ENCODE peak calls at places on chromosome 17, in six cellular contexts. S, L, O, M, V and T are unnamed samples.

GRCh38 chr17:82658796-82659452 is 10.7 kb upstream of the WDR45B start:
- DNase-seq in S (no peak), L (no peak), O (no peak), M (no peak), V (no peak), T (no peak)

GRCh38 chr17:45342871-45343526 is 26.2 kb upstream of the MAP3K14 start:
- DNase-seq in S (no peak), L (no peak), O (peak; percentile 1), M (no peak), V (no peak), T (no peak)

GRCh38 chr17:72572604-72573491 is 452.0 kb downstream of the SOX9 start:
- DNase-seq in S (no peak), L (no peak), O (no peak), M (no peak), V (no peak), T (no peak)

GRCh38 chr17:47219621-47220475 is 10.7 kb downstream of the MYL4 start:
- DNase-seq in S (no peak), L (no peak), O (no peak), M (no peak), V (no peak), T (no peak)

GRCh38 chr17:68290955-68291835 is at the start of the genes ARSG and SLC16A6:
- DNase-seq in S (peak; percentile 96), L (peak; percentile 33), O (peak; percentile 63), M (peak; percentile 52), V (peak; percentile 52), T (peak; percentile 90)

GRCh38 chr17:9971991-9972390 is 66.9 kb upstream of the RCVRN start:
- DNase-seq in S (no peak), L (peak; percentile 77), O (peak; percentile 66), M (peak; percentile 66), V (no peak), T (no peak)

GRCh38 chr17:8235676-8236075 is 12.2 kb downstream of the CTC1 start:
- DNase-seq in S (no peak), L (no peak), O (no peak), M (no peak), V (no peak), T (no peak)

GRCh38 chr17:82678265-82678891 is 20.1 kb downstream of the RAB40B start:
- DNase-seq in S (peak; percentile 86), L (no peak), O (no peak), M (no peak), V (no peak), T (no peak)

GRCh38 chr17:55717898-55718735 is 4.5 kb downstream of the TMEM100 start:
- DNase-seq in S (peak; percentile 72), L (peak; percentile 81), O (peak; percentile 78), M (peak; percentile 82), V (peak; percentile 79), T (peak; percentile 31)

GRCh38 chr17:29782917-29783316 is 147.1 kb downstream of the SSH2 start:
- DNase-seq in S (no peak), L (no peak), O (no peak), M (no peak), V (no peak), T (no peak)

GRCh38 chr17:4232168-4232813 is 31.5 kb downstream of the ANKFY1 start:
- DNase-seq in S (no peak), L (no peak), O (no peak), M (no peak), V (no peak), T (no peak)

GRCh38 chr17:3012926-3013581 is 50.4 kb downstream of the OR1D5 start:
- DNase-seq in S (peak; percentile 82), L (peak; percentile 64), O (peak; percentile 70), M (peak; percentile 68), V (peak; percentile 53), T (no peak)

GRCh38 chr17:8855477-8856204 is 11.8 kb downstream of the PIK3R6 start:
- DNase-seq in S (no peak), L (no peak), O (no peak), M (no peak), V (no peak), T (no peak)

GRCh38 chr17:3956558-3956957 is 7.7 kb downstream of the ATP2A3 start:
- DNase-seq in S (peak; percentile 27), L (no peak), O (no peak), M (no peak), V (no peak), T (no peak)

GRCh38 chr17:79356839-79357447 is 253.9 kb downstream of the RBFOX3 start:
- DNase-seq in S (no peak), L (no peak), O (no peak), M (no peak), V (no peak), T (no peak)

GRCh38 chr17:79361221-79361734 is 249.6 kb downstream of the RBFOX3 start:
- DNase-seq in S (no peak), L (no peak), O (no peak), M (no peak), V (no peak), T (no peak)

GRCh38 chr17:79362086-79362995 is 248.5 kb downstream of the RBFOX3 start:
- DNase-seq in S (no peak), L (no peak), O (no peak), M (no peak), V (no peak), T (no peak)

GRCh38 chr17:79362996-79363305 is 247.9 kb downstream of the RBFOX3 start:
- DNase-seq in S (no peak), L (no peak), O (no peak), M (no peak), V (no peak), T (no peak)

DNA sequence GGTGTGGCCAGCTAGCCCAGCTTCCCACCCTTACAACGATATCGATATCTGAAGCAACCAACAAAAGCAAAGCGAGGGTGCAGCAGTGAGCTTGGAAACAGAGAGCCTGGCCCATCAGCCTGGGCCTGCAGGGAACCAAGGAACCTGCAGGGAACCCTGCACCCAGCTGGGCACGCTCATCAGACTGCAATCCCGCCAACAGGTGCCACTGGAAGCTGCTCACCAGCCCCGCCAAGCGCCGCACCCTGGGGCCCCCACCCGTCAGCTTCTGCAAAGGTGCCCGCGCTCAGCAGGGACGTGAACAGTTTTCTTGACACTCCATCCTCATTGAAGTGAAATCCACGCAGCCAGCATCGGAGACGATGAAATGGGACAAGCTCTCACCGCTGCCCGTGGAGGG is 250.7 kb downstream of the RBFOX3 start:
- DNase-seq in S (no peak), L (no peak), O (no peak), M (no peak), V (no peak), T (no peak)
- TF ChIP-seq CTCF in S (no peak), L (no peak), O (no peak), M (no peak), V (no peak), T (no peak)

GRCh38 chr17:81510798-81511549 is 1.6 kb downstream of the ACTG1 start:
- DNase-seq in S (peak; percentile 54), L (no peak), O (no peak), M (peak; percentile 39), V (no peak), T (peak; percentile 44)

GRCh38 chr17:81510524-81510797 is 2.1 kb downstream of the ACTG1 start:
- DNase-seq in S (no peak), L (no peak), O (no peak), M (no peak), V (no peak), T (no peak)

GRCh38 chr17:81509048-81509686 is 3.4 kb downstream of the ACTG1 start:
- DNase-seq in S (peak; percentile 44), L (no peak), O (peak; percentile 48), M (peak; percentile 59), V (no peak), T (no peak)

GRCh38 chr17:81508639-81509047 is 4.0 kb downstream of the ACTG1 start:
- DNase-seq in S (peak; percentile 30), L (no peak), O (no peak), M (no peak), V (no peak), T (no peak)

DNA sequence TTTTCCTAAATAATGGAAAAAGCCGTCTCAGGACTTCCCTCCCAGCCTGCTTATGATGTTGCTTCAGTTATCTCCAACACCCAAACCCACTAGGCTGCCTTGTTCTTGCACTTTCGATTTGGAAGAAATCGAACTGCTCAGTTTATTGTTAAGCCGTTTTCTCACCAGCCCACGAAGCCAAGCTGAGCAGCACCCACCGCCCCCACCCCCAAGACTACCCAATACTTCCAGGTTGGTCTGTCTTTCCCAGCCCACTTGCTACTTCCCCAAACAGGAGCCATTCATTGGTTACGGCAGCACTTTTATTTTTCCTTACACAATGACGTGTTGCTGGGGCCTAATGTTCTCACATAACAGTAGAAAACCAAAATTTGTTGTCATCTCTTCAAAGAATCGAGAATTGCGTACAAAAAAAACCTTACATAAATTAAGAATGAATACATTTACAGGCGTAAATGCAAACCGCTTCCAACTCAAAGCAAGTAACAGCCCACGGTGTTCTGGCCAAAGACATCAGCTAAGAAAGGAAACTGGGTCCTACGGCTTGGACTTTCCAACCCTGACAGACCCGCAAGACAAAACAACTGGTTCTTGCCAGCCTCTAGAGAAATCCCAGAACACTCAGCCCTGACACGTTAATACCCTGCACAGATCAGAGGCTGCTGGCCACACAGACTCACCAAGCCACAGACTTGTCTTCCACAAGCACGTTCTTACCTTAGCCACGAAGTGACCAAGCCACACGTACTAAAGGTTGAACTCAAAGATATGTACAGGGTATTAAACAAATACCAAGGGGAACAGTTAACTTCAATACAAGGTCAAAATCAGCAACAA is 2.7 kb downstream of the ACTG1 start:
- DNase-seq in S (peak; percentile 29), L (no peak), O (no peak), M (peak; percentile 35), V (no peak), T (peak; percentile 38)
- TF ChIP-seq CTCF in S (no peak), L (no peak), O (no peak), M (no peak), V (no peak), T (no peak)

DNA sequence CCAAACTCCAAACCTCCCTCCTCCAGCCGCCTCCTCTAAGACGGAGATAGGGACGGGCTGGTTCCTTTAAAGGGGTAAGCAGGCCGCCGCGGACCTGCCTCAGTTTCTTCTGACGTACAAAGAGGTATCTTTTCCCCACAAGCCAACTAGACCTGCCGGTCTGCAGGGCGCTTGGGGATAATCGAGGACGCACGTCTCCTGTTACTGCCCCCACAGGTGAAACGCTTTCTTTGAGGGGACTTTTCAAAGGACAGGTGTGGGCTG is 25.1 kb upstream of the RFFL start:
- DNase-seq in S (peak; percentile 56), L (no peak), O (peak; percentile 65), M (peak; percentile 60), V (no peak), T (no peak)
- TF ChIP-seq CTCF in S (peak; percentile 30), L (no peak), O (no peak), M (no peak), V (no peak), T (no peak)

DNA sequence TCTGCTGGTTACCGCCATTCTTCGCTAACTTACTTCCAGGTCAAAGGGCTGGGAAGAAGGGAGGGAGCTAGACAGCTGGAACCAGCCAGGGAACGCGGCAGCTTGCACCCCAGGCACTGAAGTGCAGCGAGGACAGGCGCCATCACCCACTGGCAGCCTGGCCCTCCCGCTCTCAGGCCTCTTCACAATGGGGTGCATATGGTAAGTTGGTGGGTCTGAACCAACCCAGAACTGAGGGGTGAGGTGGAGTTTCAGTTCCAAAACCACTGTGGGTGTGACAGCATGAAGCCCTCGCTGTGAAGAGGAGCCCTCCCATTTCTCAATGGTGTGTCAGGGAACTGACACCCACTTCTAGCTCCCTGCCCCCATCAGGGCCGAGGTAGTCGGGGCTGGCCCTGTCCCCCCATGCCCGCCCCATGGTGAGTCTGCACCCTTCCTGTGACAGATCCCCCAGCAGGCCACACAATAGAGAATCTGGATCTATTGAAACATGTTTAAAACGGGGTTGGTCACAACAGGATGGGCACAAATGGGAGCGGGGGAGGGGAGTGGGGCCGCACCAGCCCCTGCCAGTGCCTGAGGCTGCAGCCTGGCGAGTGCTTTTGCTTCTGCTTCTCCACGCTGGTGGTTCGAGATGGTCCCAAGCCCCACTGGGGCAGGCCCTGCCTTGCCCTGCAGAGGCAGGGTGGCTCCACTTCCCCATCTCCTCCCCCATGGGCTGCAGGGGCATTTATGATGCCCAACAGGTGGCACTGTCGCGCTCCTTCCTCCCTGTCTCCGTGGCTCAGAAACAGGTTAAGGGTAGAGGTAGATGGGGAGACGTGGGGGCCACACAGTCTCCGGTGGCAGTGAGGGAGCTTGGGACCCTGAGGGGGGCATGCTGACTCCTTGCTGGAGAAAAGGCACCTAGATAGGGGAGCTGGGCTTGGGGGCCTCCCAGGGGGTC is 2.3 kb downstream of the LIMD2 start:
- DNase-seq in S (peak; percentile 91), L (peak; percentile 34), O (peak; percentile 83), M (peak; percentile 73), V (no peak), T (peak; percentile 79)
- TF ChIP-seq CTCF in S (peak; percentile 85), L (peak; percentile 41), O (peak; percentile 61), M (peak; percentile 68), V (peak; percentile 48), T (peak; percentile 76)